ENCODE peak calls at places on chromosomes 12 and 14, in nine cellular contexts. One of them, this sample, is unnamed.
A peak's percentile ranks its signal among the peaks of the same experiment; 100 is the strongest.

GRCh38 chr12:130704606-130705005 is 11.5 kb downstream of the RIMBP2 start:
- DNase-seq in activated T-helper 1 cell treated with anti-CD3 and anti-CD28 coated beads, Interleukin-12 subunit alpha, Interleukin-12 subunit beta, Interleukin-2, Interleukin-4 antibody, amounts not matched to agents 30 ng/mL and 10 ng/mL and 1 ng/mL, durations not matched to agents 14 hours and 24 hours and 36 hours: no peak
- DNase-seq in AG09309: no peak
- DNase-seq in non-pigmented ciliary epithelial cell: no peak
- DNase-seq in stomach: no peak
- DNase-seq in gastrocnemius medialis: no peak
- DNase-seq in AG20443: no peak
- DNase-seq in choroid plexus epithelial cell: no peak
- DNase-seq in skeletal muscle cell: no peak
- DNase-seq in this sample: no peak

GRCh38 chr12:33026791-33027190 is 130.2 kb upstream of the PKP2 start:
- DNase-seq in activated T-helper 1 cell treated with anti-CD3 and anti-CD28 coated beads, Interleukin-12 subunit alpha, Interleukin-12 subunit beta, Interleukin-2, Interleukin-4 antibody, amounts not matched to agents 30 ng/mL and 10 ng/mL and 1 ng/mL, durations not matched to agents 14 hours and 24 hours and 36 hours: no peak
- DNase-seq in AG09309: no peak
- DNase-seq in non-pigmented ciliary epithelial cell: no peak
- DNase-seq in stomach: no peak
- DNase-seq in gastrocnemius medialis: no peak
- DNase-seq in AG20443: no peak
- DNase-seq in choroid plexus epithelial cell: no peak
- DNase-seq in skeletal muscle cell: no peak
- DNase-seq in this sample: no peak

GRCh38 chr12:2691001-2691339 is 103.8 kb upstream of the FKBP4 start:
- DNase-seq in activated T-helper 1 cell treated with anti-CD3 and anti-CD28 coated beads, Interleukin-12 subunit alpha, Interleukin-12 subunit beta, Interleukin-2, Interleukin-4 antibody, amounts not matched to agents 30 ng/mL and 10 ng/mL and 1 ng/mL, durations not matched to agents 14 hours and 24 hours and 36 hours: peak; percentile 41
- DNase-seq in AG09309: no peak
- DNase-seq in non-pigmented ciliary epithelial cell: no peak
- DNase-seq in stomach: no peak
- DNase-seq in gastrocnemius medialis: no peak
- DNase-seq in AG20443: no peak
- DNase-seq in choroid plexus epithelial cell: peak; percentile 31
- DNase-seq in skeletal muscle cell: no peak
- DNase-seq in this sample: no peak

GRCh38 chr12:102811125-102811737 is 105.8 kb downstream of the PAH start:
- DNase-seq in activated T-helper 1 cell treated with anti-CD3 and anti-CD28 coated beads, Interleukin-12 subunit alpha, Interleukin-12 subunit beta, Interleukin-2, Interleukin-4 antibody, amounts not matched to agents 30 ng/mL and 10 ng/mL and 1 ng/mL, durations not matched to agents 14 hours and 24 hours and 36 hours: no peak
- DNase-seq in AG09309: no peak
- DNase-seq in non-pigmented ciliary epithelial cell: no peak
- DNase-seq in stomach: no peak
- DNase-seq in gastrocnemius medialis: no peak
- DNase-seq in AG20443: no peak
- DNase-seq in choroid plexus epithelial cell: peak; percentile 33
- DNase-seq in skeletal muscle cell: no peak
- DNase-seq in this sample: no peak

GRCh38 chr14:96757456-96757855 is 39.7 kb upstream of the VRK1 start:
- DNase-seq in activated T-helper 1 cell treated with anti-CD3 and anti-CD28 coated beads, Interleukin-12 subunit alpha, Interleukin-12 subunit beta, Interleukin-2, Interleukin-4 antibody, amounts not matched to agents 30 ng/mL and 10 ng/mL and 1 ng/mL, durations not matched to agents 14 hours and 24 hours and 36 hours: no peak
- DNase-seq in AG09309: no peak
- DNase-seq in non-pigmented ciliary epithelial cell: no peak
- DNase-seq in stomach: no peak
- DNase-seq in gastrocnemius medialis: no peak
- DNase-seq in AG20443: no peak
- DNase-seq in choroid plexus epithelial cell: no peak
- DNase-seq in skeletal muscle cell: no peak
- DNase-seq in this sample: no peak

GRCh38 chr14:104694991-104695659 is 5.7 kb downstream of the INF2 start:
- DNase-seq in activated T-helper 1 cell treated with anti-CD3 and anti-CD28 coated beads, Interleukin-12 subunit alpha, Interleukin-12 subunit beta, Interleukin-2, Interleukin-4 antibody, amounts not matched to agents 30 ng/mL and 10 ng/mL and 1 ng/mL, durations not matched to agents 14 hours and 24 hours and 36 hours: peak; percentile 39
- DNase-seq in AG09309: no peak
- DNase-seq in non-pigmented ciliary epithelial cell: no peak
- DNase-seq in stomach: peak; percentile 59
- DNase-seq in gastrocnemius medialis: no peak
- DNase-seq in AG20443: no peak
- DNase-seq in choroid plexus epithelial cell: no peak
- DNase-seq in skeletal muscle cell: no peak
- DNase-seq in this sample: no peak

GRCh38 chr14:71647086-71647784 is 285.0 kb upstream of the RGS6 start:
- DNase-seq in activated T-helper 1 cell treated with anti-CD3 and anti-CD28 coated beads, Interleukin-12 subunit alpha, Interleukin-12 subunit beta, Interleukin-2, Interleukin-4 antibody, amounts not matched to agents 30 ng/mL and 10 ng/mL and 1 ng/mL, durations not matched to agents 14 hours and 24 hours and 36 hours: no peak
- DNase-seq in AG09309: no peak
- DNase-seq in non-pigmented ciliary epithelial cell: no peak
- DNase-seq in stomach: peak; percentile 34
- DNase-seq in gastrocnemius medialis: no peak
- DNase-seq in AG20443: no peak
- DNase-seq in choroid plexus epithelial cell: no peak
- DNase-seq in skeletal muscle cell: no peak
- DNase-seq in this sample: peak; percentile 39

GRCh38 chr12:86660488-86661171 is 404.4 kb upstream of the MGAT4C start:
- DNase-seq in activated T-helper 1 cell treated with anti-CD3 and anti-CD28 coated beads, Interleukin-12 subunit alpha, Interleukin-12 subunit beta, Interleukin-2, Interleukin-4 antibody, amounts not matched to agents 30 ng/mL and 10 ng/mL and 1 ng/mL, durations not matched to agents 14 hours and 24 hours and 36 hours: no peak
- DNase-seq in AG09309: no peak
- DNase-seq in non-pigmented ciliary epithelial cell: no peak
- DNase-seq in stomach: no peak
- DNase-seq in gastrocnemius medialis: no peak
- DNase-seq in AG20443: no peak
- DNase-seq in choroid plexus epithelial cell: peak; percentile 18
- DNase-seq in skeletal muscle cell: peak; percentile 84
- DNase-seq in this sample: no peak

GRCh38 chr14:105146976-105147700 is 21.4 kb downstream of the JAG2 start:
- DNase-seq in activated T-helper 1 cell treated with anti-CD3 and anti-CD28 coated beads, Interleukin-12 subunit alpha, Interleukin-12 subunit beta, Interleukin-2, Interleukin-4 antibody, amounts not matched to agents 30 ng/mL and 10 ng/mL and 1 ng/mL, durations not matched to agents 14 hours and 24 hours and 36 hours: no peak
- DNase-seq in AG09309: no peak
- DNase-seq in non-pigmented ciliary epithelial cell: no peak
- DNase-seq in stomach: no peak
- DNase-seq in gastrocnemius medialis: no peak
- DNase-seq in AG20443: no peak
- DNase-seq in choroid plexus epithelial cell: no peak
- DNase-seq in skeletal muscle cell: no peak
- DNase-seq in this sample: no peak

GRCh38 chr12:91381309-91381804 is 198.7 kb upstream of the DCN start:
- DNase-seq in activated T-helper 1 cell treated with anti-CD3 and anti-CD28 coated beads, Interleukin-12 subunit alpha, Interleukin-12 subunit beta, Interleukin-2, Interleukin-4 antibody, amounts not matched to agents 30 ng/mL and 10 ng/mL and 1 ng/mL, durations not matched to agents 14 hours and 24 hours and 36 hours: no peak
- DNase-seq in AG09309: peak; percentile 56
- DNase-seq in non-pigmented ciliary epithelial cell: peak; percentile 58
- DNase-seq in stomach: peak; percentile 48
- DNase-seq in gastrocnemius medialis: no peak
- DNase-seq in AG20443: peak; percentile 81
- DNase-seq in choroid plexus epithelial cell: peak; percentile 94
- DNase-seq in skeletal muscle cell: peak; percentile 79
- DNase-seq in this sample: peak; percentile 51